ENCODE peak calls at places on chromosomes 12 and 14, in seven cellular contexts. One of them, this sample, is unnamed.

GRCh38 chr12:50400104-50400637 is 514 bp upstream of the LARP4 start:
- DNase-seq in cardiac muscle cell: no peak
- DNase-seq in BE2C: no peak
- DNase-seq in cardiac fibroblast: no peak
- DNase-seq in stimulated activated CD8-positive, alpha-beta memory T cell treated with anti-CD3 and anti-CD28 coated beads, Interleukin-4, amount 100 ng/mL, for 24 hours: no peak
- DNase-seq in activated CD4-positive, alpha-beta T cell treated with anti-CD3 and anti-CD28 coated beads, Interleukin-2, amount 50 U/mL, for 48 hours: no peak
- DNase-seq in smooth muscle cell of the brain vasculature: no peak
- DNase-seq in this sample: no peak

GRCh38 chr12:66596189-66596588 is 82.7 kb downstream of the GRIP1 start:
- DNase-seq in stimulated activated CD8-positive, alpha-beta memory T cell treated with anti-CD3 and anti-CD28 coated beads, Interleukin-4, amount 100 ng/mL, for 24 hours: no peak
- DNase-seq in activated CD4-positive, alpha-beta T cell treated with anti-CD3 and anti-CD28 coated beads, Interleukin-2, amount 50 U/mL, for 48 hours: no peak
- DNase-seq in smooth muscle cell of the brain vasculature: no peak
- DNase-seq in cardiac muscle cell: no peak
- DNase-seq in cardiac fibroblast: peak
- DNase-seq in BE2C: no peak
- DNase-seq in this sample: no peak

GRCh38 chr14:61337893-61338292 is 16.5 kb downstream of the PRKCH start:
- DNase-seq in smooth muscle cell of the brain vasculature: no peak
- DNase-seq in BE2C: no peak
- DNase-seq in activated CD4-positive, alpha-beta T cell treated with anti-CD3 and anti-CD28 coated beads, Interleukin-2, amount 50 U/mL, for 48 hours: peak
- DNase-seq in cardiac muscle cell: no peak
- DNase-seq in cardiac fibroblast: no peak
- DNase-seq in stimulated activated CD8-positive, alpha-beta memory T cell treated with anti-CD3 and anti-CD28 coated beads, Interleukin-4, amount 100 ng/mL, for 24 hours: no peak
- DNase-seq in this sample: no peak

GRCh38 chr12:124588689-124589318 is 21.4 kb upstream of the NCOR2 start:
- DNase-seq in cardiac fibroblast: peak
- DNase-seq in BE2C: no peak
- DNase-seq in cardiac muscle cell: no peak
- DNase-seq in stimulated activated CD8-positive, alpha-beta memory T cell treated with anti-CD3 and anti-CD28 coated beads, Interleukin-4, amount 100 ng/mL, for 24 hours: no peak
- DNase-seq in smooth muscle cell of the brain vasculature: no peak
- DNase-seq in activated CD4-positive, alpha-beta T cell treated with anti-CD3 and anti-CD28 coated beads, Interleukin-2, amount 50 U/mL, for 48 hours: peak
- DNase-seq in this sample: peak

GRCh38 chr14:21077672-21078071 is 7.6 kb downstream of the ARHGEF40 start:
- DNase-seq in activated CD4-positive, alpha-beta T cell treated with anti-CD3 and anti-CD28 coated beads, Interleukin-2, amount 50 U/mL, for 48 hours: no peak
- DNase-seq in cardiac muscle cell: no peak
- DNase-seq in cardiac fibroblast: no peak
- DNase-seq in stimulated activated CD8-positive, alpha-beta memory T cell treated with anti-CD3 and anti-CD28 coated beads, Interleukin-4, amount 100 ng/mL, for 24 hours: no peak
- DNase-seq in smooth muscle cell of the brain vasculature: no peak
- DNase-seq in BE2C: no peak
- DNase-seq in this sample: no peak

GRCh38 chr12:56206373-56207166 is 15.2 kb downstream of the RNF41 start:
- DNase-seq in activated CD4-positive, alpha-beta T cell treated with anti-CD3 and anti-CD28 coated beads, Interleukin-2, amount 50 U/mL, for 48 hours: peak
- DNase-seq in stimulated activated CD8-positive, alpha-beta memory T cell treated with anti-CD3 and anti-CD28 coated beads, Interleukin-4, amount 100 ng/mL, for 24 hours: no peak
- DNase-seq in smooth muscle cell of the brain vasculature: no peak
- DNase-seq in cardiac fibroblast: peak
- DNase-seq in cardiac muscle cell: peak
- DNase-seq in BE2C: peak
- DNase-seq in this sample: peak

GRCh38 chr12:6567824-6568617 is at the start of gene NOP2:
- DNase-seq in smooth muscle cell of the brain vasculature: no peak
- DNase-seq in stimulated activated CD8-positive, alpha-beta memory T cell treated with anti-CD3 and anti-CD28 coated beads, Interleukin-4, amount 100 ng/mL, for 24 hours: peak
- DNase-seq in activated CD4-positive, alpha-beta T cell treated with anti-CD3 and anti-CD28 coated beads, Interleukin-2, amount 50 U/mL, for 48 hours: peak
- DNase-seq in BE2C: peak
- DNase-seq in cardiac muscle cell: peak
- DNase-seq in cardiac fibroblast: peak
- DNase-seq in this sample: peak

GRCh38 chr12:23335593-23335992 is 613.9 kb downstream of the SOX5 start:
- DNase-seq in BE2C: no peak
- DNase-seq in cardiac fibroblast: no peak
- DNase-seq in smooth muscle cell of the brain vasculature: no peak
- DNase-seq in activated CD4-positive, alpha-beta T cell treated with anti-CD3 and anti-CD28 coated beads, Interleukin-2, amount 50 U/mL, for 48 hours: no peak
- DNase-seq in stimulated activated CD8-positive, alpha-beta memory T cell treated with anti-CD3 and anti-CD28 coated beads, Interleukin-4, amount 100 ng/mL, for 24 hours: no peak
- DNase-seq in cardiac muscle cell: no peak
- DNase-seq in this sample: no peak

GRCh38 chr12:94982456-94982855 is 21.0 kb downstream of the NDUFA12 start:
- DNase-seq in BE2C: no peak
- DNase-seq in cardiac muscle cell: no peak
- DNase-seq in smooth muscle cell of the brain vasculature: no peak
- DNase-seq in stimulated activated CD8-positive, alpha-beta memory T cell treated with anti-CD3 and anti-CD28 coated beads, Interleukin-4, amount 100 ng/mL, for 24 hours: no peak
- DNase-seq in activated CD4-positive, alpha-beta T cell treated with anti-CD3 and anti-CD28 coated beads, Interleukin-2, amount 50 U/mL, for 48 hours: no peak
- DNase-seq in cardiac fibroblast: no peak
- DNase-seq in this sample: no peak

GRCh38 chr12:72673853-72674252 is 401.7 kb downstream of the TRHDE start:
- DNase-seq in smooth muscle cell of the brain vasculature: no peak
- DNase-seq in BE2C: no peak
- DNase-seq in cardiac muscle cell: no peak
- DNase-seq in cardiac fibroblast: no peak
- DNase-seq in activated CD4-positive, alpha-beta T cell treated with anti-CD3 and anti-CD28 coated beads, Interleukin-2, amount 50 U/mL, for 48 hours: no peak
- DNase-seq in stimulated activated CD8-positive, alpha-beta memory T cell treated with anti-CD3 and anti-CD28 coated beads, Interleukin-4, amount 100 ng/mL, for 24 hours: no peak
- DNase-seq in this sample: no peak

GRCh38 chr14:83913466-83913865 is 1616.5 kb upstream of the FLRT2 start:
- DNase-seq in activated CD4-positive, alpha-beta T cell treated with anti-CD3 and anti-CD28 coated beads, Interleukin-2, amount 50 U/mL, for 48 hours: no peak
- DNase-seq in cardiac muscle cell: no peak
- DNase-seq in BE2C: no peak
- DNase-seq in smooth muscle cell of the brain vasculature: no peak
- DNase-seq in cardiac fibroblast: no peak
- DNase-seq in stimulated activated CD8-positive, alpha-beta memory T cell treated with anti-CD3 and anti-CD28 coated beads, Interleukin-4, amount 100 ng/mL, for 24 hours: no peak
- DNase-seq in this sample: no peak

GRCh38 chr12:4346931-4347330 is 25.9 kb downstream of the TIGAR start:
- DNase-seq in stimulated activated CD8-positive, alpha-beta memory T cell treated with anti-CD3 and anti-CD28 coated beads, Interleukin-4, amount 100 ng/mL, for 24 hours: no peak
- DNase-seq in cardiac fibroblast: no peak
- DNase-seq in activated CD4-positive, alpha-beta T cell treated with anti-CD3 and anti-CD28 coated beads, Interleukin-2, amount 50 U/mL, for 48 hours: no peak
- DNase-seq in smooth muscle cell of the brain vasculature: no peak
- DNase-seq in BE2C: no peak
- DNase-seq in cardiac muscle cell: no peak
- DNase-seq in this sample: no peak

GRCh38 chr14:61475316-61475715 is 153.9 kb downstream of the PRKCH start:
- DNase-seq in activated CD4-positive, alpha-beta T cell treated with anti-CD3 and anti-CD28 coated beads, Interleukin-2, amount 50 U/mL, for 48 hours: no peak
- DNase-seq in smooth muscle cell of the brain vasculature: no peak
- DNase-seq in cardiac fibroblast: peak
- DNase-seq in stimulated activated CD8-positive, alpha-beta memory T cell treated with anti-CD3 and anti-CD28 coated beads, Interleukin-4, amount 100 ng/mL, for 24 hours: no peak
- DNase-seq in cardiac muscle cell: peak
- DNase-seq in BE2C: no peak
- DNase-seq in this sample: no peak

GRCh38 chr12:88684610-88685009 is 104.3 kb upstream of the KITLG start:
- DNase-seq in smooth muscle cell of the brain vasculature: no peak
- DNase-seq in cardiac fibroblast: no peak
- DNase-seq in activated CD4-positive, alpha-beta T cell treated with anti-CD3 and anti-CD28 coated beads, Interleukin-2, amount 50 U/mL, for 48 hours: no peak
- DNase-seq in cardiac muscle cell: no peak
- DNase-seq in stimulated activated CD8-positive, alpha-beta memory T cell treated with anti-CD3 and anti-CD28 coated beads, Interleukin-4, amount 100 ng/mL, for 24 hours: no peak
- DNase-seq in BE2C: no peak
- DNase-seq in this sample: no peak

GRCh38 chr14:77991128-77991772 is 178.9 kb upstream of the NRXN3 start:
- DNase-seq in cardiac fibroblast: no peak
- DNase-seq in cardiac muscle cell: peak
- DNase-seq in BE2C: peak
- DNase-seq in smooth muscle cell of the brain vasculature: no peak
- DNase-seq in stimulated activated CD8-positive, alpha-beta memory T cell treated with anti-CD3 and anti-CD28 coated beads, Interleukin-4, amount 100 ng/mL, for 24 hours: no peak
- DNase-seq in activated CD4-positive, alpha-beta T cell treated with anti-CD3 and anti-CD28 coated beads, Interleukin-2, amount 50 U/mL, for 48 hours: no peak
- DNase-seq in this sample: no peak

GRCh38 chr12:105433804-105434203 is 103.3 kb downstream of the C12orf75 start:
- DNase-seq in stimulated activated CD8-positive, alpha-beta memory T cell treated with anti-CD3 and anti-CD28 coated beads, Interleukin-4, amount 100 ng/mL, for 24 hours: no peak
- DNase-seq in BE2C: no peak
- DNase-seq in cardiac muscle cell: no peak
- DNase-seq in cardiac fibroblast: peak
- DNase-seq in activated CD4-positive, alpha-beta T cell treated with anti-CD3 and anti-CD28 coated beads, Interleukin-2, amount 50 U/mL, for 48 hours: no peak
- DNase-seq in smooth muscle cell of the brain vasculature: no peak
- DNase-seq in this sample: no peak

GRCh38 chr12:52203126-52203921 is 11.5 kb upstream of the KRT80 start:
- DNase-seq in BE2C: peak
- DNase-seq in cardiac fibroblast: peak
- DNase-seq in smooth muscle cell of the brain vasculature: no peak
- DNase-seq in stimulated activated CD8-positive, alpha-beta memory T cell treated with anti-CD3 and anti-CD28 coated beads, Interleukin-4, amount 100 ng/mL, for 24 hours: no peak
- DNase-seq in cardiac muscle cell: no peak
- DNase-seq in activated CD4-positive, alpha-beta T cell treated with anti-CD3 and anti-CD28 coated beads, Interleukin-2, amount 50 U/mL, for 48 hours: peak
- DNase-seq in this sample: no peak

GRCh38 chr12:131641315-131641714 is 69.6 kb upstream of the SFSWAP start:
- DNase-seq in BE2C: no peak
- DNase-seq in cardiac muscle cell: no peak
- DNase-seq in smooth muscle cell of the brain vasculature: no peak
- DNase-seq in activated CD4-positive, alpha-beta T cell treated with anti-CD3 and anti-CD28 coated beads, Interleukin-2, amount 50 U/mL, for 48 hours: no peak
- DNase-seq in stimulated activated CD8-positive, alpha-beta memory T cell treated with anti-CD3 and anti-CD28 coated beads, Interleukin-4, amount 100 ng/mL, for 24 hours: no peak
- DNase-seq in cardiac fibroblast: no peak
- DNase-seq in this sample: no peak

GRCh38 chr14:63375772-63376171 is 57.0 kb upstream of the GPHB5 start:
- DNase-seq in cardiac muscle cell: no peak
- DNase-seq in smooth muscle cell of the brain vasculature: no peak
- DNase-seq in activated CD4-positive, alpha-beta T cell treated with anti-CD3 and anti-CD28 coated beads, Interleukin-2, amount 50 U/mL, for 48 hours: no peak
- DNase-seq in stimulated activated CD8-positive, alpha-beta memory T cell treated with anti-CD3 and anti-CD28 coated beads, Interleukin-4, amount 100 ng/mL, for 24 hours: no peak
- DNase-seq in cardiac fibroblast: no peak
- DNase-seq in BE2C: no peak
- DNase-seq in this sample: no peak

GRCh38 chr14:102209224-102209966 is 69.7 kb downstream of the WDR20 start:
- DNase-seq in stimulated activated CD8-positive, alpha-beta memory T cell treated with anti-CD3 and anti-CD28 coated beads, Interleukin-4, amount 100 ng/mL, for 24 hours: no peak
- DNase-seq in cardiac fibroblast: peak
- DNase-seq in BE2C: peak
- DNase-seq in smooth muscle cell of the brain vasculature: no peak
- DNase-seq in cardiac muscle cell: peak
- DNase-seq in activated CD4-positive, alpha-beta T cell treated with anti-CD3 and anti-CD28 coated beads, Interleukin-2, amount 50 U/mL, for 48 hours: no peak
- DNase-seq in this sample: peak

GRCh38 chr14:48723841-48724495 is 862.2 kb downstream of the RPS29 start:
- DNase-seq in smooth muscle cell of the brain vasculature: no peak
- DNase-seq in cardiac fibroblast: no peak
- DNase-seq in stimulated activated CD8-positive, alpha-beta memory T cell treated with anti-CD3 and anti-CD28 coated beads, Interleukin-4, amount 100 ng/mL, for 24 hours: no peak
- DNase-seq in cardiac muscle cell: no peak
- DNase-seq in activated CD4-positive, alpha-beta T cell treated with anti-CD3 and anti-CD28 coated beads, Interleukin-2, amount 50 U/mL, for 48 hours: no peak
- DNase-seq in BE2C: no peak
- DNase-seq in this sample: no peak

GRCh38 chr12:125382896-125383295 is 317.7 kb downstream of the AACS start:
- DNase-seq in cardiac muscle cell: no peak
- DNase-seq in cardiac fibroblast: no peak
- DNase-seq in BE2C: no peak
- DNase-seq in stimulated activated CD8-positive, alpha-beta memory T cell treated with anti-CD3 and anti-CD28 coated beads, Interleukin-4, amount 100 ng/mL, for 24 hours: no peak
- DNase-seq in smooth muscle cell of the brain vasculature: no peak
- DNase-seq in activated CD4-positive, alpha-beta T cell treated with anti-CD3 and anti-CD28 coated beads, Interleukin-2, amount 50 U/mL, for 48 hours: no peak
- DNase-seq in this sample: no peak